ENCODE peak calls at places on chromosomes 5 and 9, in six cellular contexts. H is RCC 7860, K is Ammon's horn, B is NCI-H1092 treated with DMSO at 0.1 percent for 48 hours, U is dorsolateral prefrontal cortex, Y is tibial nerve. W is an unnamed sample.

GRCh38 chr5:180126716-180127681 is 55.4 kb upstream of the RNF130 start:
- DNase-seq in K (no peak), U (peak; percentile 53), H (no peak), B (peak; percentile 2), Y (no peak), W (peak; percentile 63)

GRCh38 chr9:89497181-89497963 is 541 bp downstream of the SEMA4D start:
- DNase-seq in H (no peak), B (no peak), U (no peak), K (no peak), Y (no peak), W (no peak)

GRCh38 chr5:163889369-163889768 is 383.9 kb downstream of the MAT2B start:
- DNase-seq in Y (no peak), B (no peak), K (no peak), H (no peak), U (no peak), W (no peak)

GRCh38 chr5:35899805-35900204 is 38.6 kb downstream of the CAPSL start:
- DNase-seq in Y (no peak), U (no peak), H (no peak), B (no peak), K (no peak), W (no peak)

GRCh38 chr5:96008487-96008886 is 46.8 kb upstream of the ELL2 start:
- DNase-seq in H (no peak), U (no peak), B (no peak), K (no peak), Y (no peak), W (peak; percentile 20)

GRCh38 chr5:134458234-134458633 is 46.6 kb upstream of the CDKN2AIPNL start:
- DNase-seq in K (no peak), Y (peak; percentile 25), B (no peak), U (no peak), H (peak; percentile 53), W (no peak)

GRCh38 chr5:51033215-51033614 is 350.0 kb upstream of the ISL1 start:
- DNase-seq in H (no peak), K (no peak), Y (no peak), B (peak; percentile 33), U (no peak), W (no peak)

GRCh38 chr9:112132356-112132755 is 42.7 kb downstream of the SUSD1 start:
- DNase-seq in Y (no peak), K (no peak), U (no peak), B (no peak), H (no peak), W (no peak)

GRCh38 chr5:41736641-41737040 is 133.6 kb downstream of the OXCT1 start:
- DNase-seq in K (no peak), Y (no peak), H (no peak), B (no peak), U (no peak), W (peak; percentile 20)